ENCODE peak calls at places on chromosomes 4 and X, in four cellular contexts. I is cardiac muscle cell, H is HCT116, T is heart right ventricle. X is an unnamed sample.

GRCh38 chr4:126268106-126268505 is 953.4 kb downstream of the FAT4 start:
- DNase-seq in I (peak; percentile 61), H (no peak), T (no peak), X (no peak)

GRCh38 chrX:13327666-13328065 is 7.8 kb upstream of the ATXN3L start:
- DNase-seq in H (no peak), I (no peak), T (no peak), X (no peak)

GRCh38 chr4:76363556-76364290 is 57.2 kb downstream of the STBD1 start:
- DNase-seq in I (no peak), H (no peak), T (no peak), X (no peak)

GRCh38 chr4:46648088-46648744 is 258.3 kb upstream of the GABRA2 start:
- DNase-seq in T (no peak), I (peak; percentile 69), H (no peak), X (no peak)

GRCh38 chrX:136204571-136204970 is 46.6 kb downstream of the MAP7D3 start:
- DNase-seq in I (peak; percentile 64), T (peak; percentile 64), H (no peak), X (peak; percentile 67)

GRCh38 chr4:113481820-113482219 is 279.7 kb downstream of the CAMK2D start:
- DNase-seq in H (no peak), T (peak; percentile 22), I (no peak), X (no peak)

GRCh38 chr4:38921151-38921550 is 53.5 kb downstream of the FAM114A1 start:
- DNase-seq in H (no peak), T (no peak), I (no peak), X (no peak)

GRCh38 chrX:136953867-136954787 is 73.6 kb upstream of the RBMX start:
- DNase-seq in I (peak; percentile 76), T (peak; percentile 22), H (peak; percentile 40), X (peak; percentile 68)

GRCh38 chrX:68895339-68896250 is 66.8 kb downstream of the EFNB1 start:
- DNase-seq in H (no peak), I (peak; percentile 66), T (peak; percentile 53), X (peak; percentile 71)

GRCh38 chr4:103400405-103400804 is 202.3 kb upstream of the CENPE start:
- DNase-seq in I (peak; percentile 1), H (no peak), T (no peak), X (no peak)

GRCh38 chrX:112846114-112846513 is 5.5 kb upstream of the AMOT start:
- DNase-seq in T (peak; percentile 51), I (peak; percentile 26), H (no peak), X (no peak)

GRCh38 chr4:14853186-14853946 is 148.9 kb upstream of the CPEB2 start:
- DNase-seq in H (no peak), I (peak; percentile 80), T (no peak), X (no peak)

GRCh38 chr4:156950950-156951349 is 20.6 kb downstream of the PDGFC start:
- DNase-seq in T (no peak), I (no peak), H (no peak), X (no peak)

GRCh38 chrX:135382260-135382659 is 39.5 kb upstream of the SMIM10L2A start:
- DNase-seq in I (peak; percentile 7), T (peak; percentile 46), H (no peak), X (no peak)

GRCh38 chr4:93031431-93032098 is 727.8 kb downstream of the GRID2 start:
- DNase-seq in I (peak; percentile 46), T (no peak), H (no peak), X (no peak)

GRCh38 chrX:12065251-12065650 is 73.0 kb upstream of the FRMPD4 start:
- DNase-seq in I (peak; percentile 59), H (no peak), T (no peak), X (no peak)

GRCh38 chr4:76087007-76087769 is 12.7 kb downstream of the ART3 start:
- DNase-seq in I (peak; percentile 80), T (peak; percentile 57), H (peak; percentile 62), X (no peak)

GRCh38 chr4:17468638-17469221 is 43.2 kb downstream of the QDPR start:
- DNase-seq in T (peak; percentile 15), I (peak; percentile 69), H (peak; percentile 12), X (no peak)

GRCh38 chrX:25070038-25070437 is 54.3 kb upstream of the ARX start:
- DNase-seq in I (no peak), H (no peak), T (no peak), X (no peak)

DNA sequence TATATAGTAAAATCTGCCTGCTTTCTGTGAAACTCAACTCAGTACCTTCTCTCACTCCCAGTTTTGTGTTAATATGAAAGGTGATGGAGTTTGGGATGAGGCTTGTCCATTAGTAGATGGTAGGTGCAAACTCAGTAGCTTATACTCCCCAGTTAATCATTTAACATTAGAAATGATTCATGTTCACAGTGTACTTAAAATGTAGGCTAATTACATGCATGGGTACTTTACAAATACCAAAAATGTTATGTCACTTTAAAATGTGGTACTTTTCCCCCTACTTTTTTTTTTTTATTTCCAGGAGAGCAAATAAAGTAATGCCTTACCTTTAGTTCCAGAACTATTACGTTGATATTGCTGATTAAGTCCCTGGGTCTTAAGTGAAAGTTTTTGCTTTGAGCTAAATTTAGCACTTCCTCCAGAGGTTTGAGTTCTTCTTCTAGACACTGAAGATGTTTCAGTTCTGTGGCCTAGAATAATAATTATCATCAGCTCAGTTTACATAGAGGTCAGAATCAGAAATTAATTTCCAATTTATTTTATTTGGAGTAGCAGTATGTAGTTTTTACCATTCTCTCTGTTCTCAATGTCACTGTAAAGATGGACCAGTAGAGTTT is 3.0 kb downstream of the IL2 start:
- DNase-seq in T (no peak), H (no peak), I (no peak), X (no peak)
- H3K4me1 ChIP-seq in T (no peaks in the 10 kb centered on the region), H (no peaks in the 10 kb centered on the region), I (peaks cover 13% of the 10 kb centered on the region), X (no peaks in the 10 kb centered on the region)

GRCh38 chr4:1315838-1316536 is 26.3 kb downstream of the MAEA start:
- DNase-seq in T (no peak), H (no peak), I (no peak), X (no peak)

GRCh38 chr4:1312821-1313640 is 23.3 kb downstream of the MAEA start:
- DNase-seq in H (no peak), T (no peak), I (no peak), X (no peak)

GRCh38 chr4:1316537-1317168 is 27.0 kb downstream of the MAEA start:
- DNase-seq in H (no peak), T (no peak), I (no peak), X (no peak)

GRCh38 chr4:1317177-1318045 is 27.7 kb downstream of the MAEA start:
- DNase-seq in T (no peak), I (no peak), H (no peak), X (no peak)

DNA sequence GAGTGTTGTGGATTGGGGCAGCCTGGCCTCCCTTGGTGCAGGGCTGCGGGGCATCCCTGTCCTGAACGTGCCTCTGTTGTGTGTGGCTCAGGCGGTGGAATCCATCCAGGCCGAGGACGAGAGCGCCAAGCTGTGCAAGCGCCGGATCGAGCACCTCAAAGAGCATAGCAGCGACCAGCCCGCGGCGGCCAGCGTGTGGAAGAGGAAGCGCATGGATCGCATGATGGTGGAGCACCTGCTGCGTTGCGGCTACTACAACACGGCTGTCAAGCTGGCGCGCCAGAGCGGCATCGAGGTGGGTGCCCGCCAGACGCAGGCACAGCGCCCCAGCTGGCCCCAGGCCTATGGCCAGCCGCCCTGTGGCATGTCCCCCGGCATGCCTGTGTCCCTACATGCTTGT is 25.6 kb downstream of the MAEA start:
- DNase-seq in I (no peak), H (no peak), T (no peak), X (no peak)
- H3K36me3 ChIP-seq in I (peaks cover 27% of the 10 kb centered on the region), H (peaks cover 48% of the 10 kb centered on the region), T (no peaks in the 10 kb centered on the region), X (peaks cover 71% of the 10 kb centered on the region)

DNA sequence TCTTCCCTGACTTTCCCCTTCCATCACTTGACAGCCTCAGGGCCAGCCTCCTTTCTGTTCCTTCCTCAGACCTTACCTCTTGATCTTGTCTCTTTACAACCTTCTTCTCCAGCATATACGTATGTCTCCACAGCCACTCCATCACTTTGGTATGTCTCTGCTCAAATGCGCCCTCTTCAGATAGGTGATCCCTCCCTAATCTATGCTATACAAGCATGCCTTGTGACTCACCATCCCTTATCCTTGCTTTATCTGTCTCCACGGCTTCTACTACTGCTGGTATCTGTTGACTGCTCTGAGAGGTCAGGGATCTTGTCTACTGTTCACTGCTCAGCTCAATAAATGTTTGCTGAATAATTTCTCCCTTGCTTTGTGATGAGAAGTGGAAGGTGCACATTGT is 9.0 kb downstream of the ARAP2 start:
- DNase-seq in I (no peak), T (no peak), H (no peak), X (no peak)
- TF ChIP-seq CTCF in I (no peak), T (no peak), H (peak; percentile 7), X (no peak)

GRCh38 chr4:1728061-1728980 is 7.0 kb downstream of the TACC3 start:
- DNase-seq in I (no peak), H (no peak), T (no peak), X (no peak)
- H3K4me1 ChIP-seq in I (no peaks in the 10 kb centered on the region), H (peaks cover 27% of the 10 kb centered on the region), T (peaks cover 8% of the 10 kb centered on the region), X (no peaks in the 10 kb centered on the region)

DNA sequence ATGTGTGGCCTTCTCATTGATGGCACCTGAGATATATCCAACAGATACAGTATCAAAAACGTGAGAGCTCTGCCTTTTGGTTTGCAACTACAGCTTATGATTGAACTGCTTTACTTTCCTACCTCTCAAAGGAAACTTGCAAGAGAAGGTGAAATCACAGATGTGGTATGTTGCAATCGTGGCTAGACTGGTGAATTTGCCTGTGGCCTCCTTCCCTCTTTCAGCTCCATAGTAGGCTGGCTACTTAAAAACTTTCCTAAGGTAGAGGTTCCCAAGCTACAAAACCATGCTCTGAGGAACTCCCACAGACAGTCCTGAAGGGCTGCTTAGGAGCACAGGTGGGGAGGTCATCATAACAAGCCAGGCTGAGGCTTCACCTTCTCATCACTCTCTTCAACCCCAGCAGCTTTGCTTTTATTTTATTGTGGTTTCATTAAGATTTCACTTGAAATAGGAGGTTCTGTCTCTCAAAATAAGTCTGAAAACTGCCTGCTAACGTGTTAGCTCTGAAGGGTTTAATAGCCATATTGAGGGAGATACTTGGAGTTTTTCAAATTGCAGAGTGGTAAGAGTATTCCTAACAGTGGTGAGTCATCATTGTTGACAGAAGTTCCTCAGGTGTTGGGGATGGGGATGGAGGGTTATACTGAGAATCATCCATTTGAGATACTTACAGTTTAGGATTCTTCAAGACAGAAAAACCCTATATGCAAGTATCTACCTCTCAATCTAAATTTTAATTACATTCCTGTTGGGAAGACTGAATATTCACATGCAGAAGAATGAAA is 93.5 kb upstream of the UCP1 start:
- DNase-seq in T (no peak), I (peak; percentile 27), H (no peak), X (no peak)
- H3K36me3 ChIP-seq in T (no peaks in the 10 kb centered on the region), I (peaks cover 6% of the 10 kb centered on the region), H (no peaks in the 10 kb centered on the region), X (peaks cover 24% of the 10 kb centered on the region)

DNA sequence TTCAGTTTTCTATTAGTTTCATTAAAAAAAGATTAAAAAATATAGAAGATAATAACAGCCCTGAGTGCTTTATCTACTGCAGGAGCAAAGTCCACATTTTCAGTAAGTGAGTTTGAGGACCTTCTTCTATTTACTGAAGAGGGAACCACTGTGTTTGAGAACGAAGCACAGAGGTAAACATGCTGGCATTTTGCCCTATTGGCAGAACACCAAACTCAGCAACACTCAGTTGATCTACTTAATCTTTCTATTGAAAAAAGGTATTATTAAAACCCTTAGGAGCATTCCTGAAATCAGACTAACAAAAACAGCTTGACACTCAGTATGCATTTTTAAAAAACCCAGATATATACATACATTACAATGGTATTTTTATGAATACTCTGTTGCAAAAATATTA is 1496.7 kb downstream of the TECRL start:
- DNase-seq in T (no peak), H (no peak), I (no peak), X (no peak)
- TF ChIP-seq CTCF in T (no peak), H (no peak), I (no peak), X (no peak)

GRCh38 chrX:98357146-98357545 is 1473.4 kb downstream of the RPA4 start:
- DNase-seq in T (no peak), I (no peak), H (no peak), X (no peak)
- H3K4me1 ChIP-seq in T (no peaks in the 10 kb centered on the region), I (no peaks in the 10 kb centered on the region), H (no peaks in the 10 kb centered on the region), X (no peaks in the 10 kb centered on the region)